ENCODE peak calls at places on chromosome 12, in six cellular contexts. L is stimulated activated CD4-positive, alpha-beta T cell treated with anti-CD3 and anti-CD28 coated beads, Interleukin-15, amount 100 ng/mL, for 24 hours; Q is C1 segment of cervical spinal cord; N is fibroblast of the conjunctiva; I is CD4-positive, alpha-beta T cell; J is effector memory CD8-positive, alpha-beta T cell. O is an unnamed sample.

GRCh38 chr12:26700430-26700829 is 132.6 kb downstream of the ITPR2 start:
- DNase-seq in L (no peak), Q (no peak), N (no peak), I (no peak), J (no peak), O (no peak)

GRCh38 chr12:57898308-57898970 is 42.9 kb upstream of the ATP23 start:
- DNase-seq in L (peak; percentile 21), Q (no peak), N (no peak), I (no peak), J (no peak), O (no peak)

GRCh38 chr12:41433460-41433859 is 245.3 kb downstream of the PDZRN4 start:
- DNase-seq in L (no peak), Q (no peak), N (no peak), I (no peak), J (no peak), O (no peak)

GRCh38 chr12:107992870-107993451 is 136.1 kb upstream of the WSCD2 start:
- DNase-seq in L (peak; percentile 10), Q (no peak), N (no peak), I (no peak), J (no peak), O (peak; percentile 10)

GRCh38 chr12:118219772-118220171 is 83.8 kb downstream of the PEBP1 start:
- DNase-seq in L (no peak), Q (no peak), N (no peak), I (no peak), J (no peak), O (no peak)

GRCh38 chr12:122641976-122642375 is 61.2 kb downstream of the HCAR2 start:
- DNase-seq in L (no peak), Q (no peak), N (peak; percentile 20), I (no peak), J (no peak), O (no peak)

GRCh38 chr12:66678640-66679268 is at the start of gene GRIP1:
- DNase-seq in L (no peak), Q (peak; percentile 14), N (no peak), I (no peak), J (no peak), O (no peak)

GRCh38 chr12:127926004-127926403 is 341.0 kb upstream of the TMEM132C start:
- DNase-seq in L (no peak), Q (peak; percentile 6), N (peak; percentile 8), I (no peak), J (no peak), O (no peak)

GRCh38 chr12:94596596-94596995 is 53.8 kb downstream of the TMCC3 start:
- DNase-seq in L (no peak), Q (no peak), N (no peak), I (no peak), J (no peak), O (no peak)

GRCh38 chr12:78062781-78063180 is 232.1 kb downstream of the NAV3 start:
- DNase-seq in L (no peak), Q (no peak), N (peak; percentile 54), I (no peak), J (no peak), O (peak; percentile 11)